ENCODE peak calls at places on chromosomes 7 and 10, in six cellular contexts. One of them, this sample, is unnamed.
A peak's percentile ranks its signal among the peaks of the same experiment; 100 is the strongest.

GRCh38 chr10:129136866-129137415 is 330.1 kb upstream of the MGMT start:
- DNase-seq in colonic mucosa: no peak
- DNase-seq in astrocyte: no peak
- DNase-seq in MM.1S: no peak
- DNase-seq in HCT116: no peak
- DNase-seq in neural progenitor cell: no peak
- DNase-seq in this sample: no peak

GRCh38 chr7:157302314-157302711 is 34.5 kb upstream of the DNAJB6 start:
- DNase-seq in MM.1S: peak; percentile 92
- DNase-seq in neural progenitor cell: no peak
- DNase-seq in colonic mucosa: peak; percentile 39
- DNase-seq in HCT116: no peak
- DNase-seq in astrocyte: peak; percentile 19
- DNase-seq in this sample: peak; percentile 45

GRCh38 chr7:52249741-52250140 is 785.7 kb upstream of the POM121L12 start:
- DNase-seq in colonic mucosa: no peak
- DNase-seq in MM.1S: no peak
- DNase-seq in astrocyte: no peak
- DNase-seq in neural progenitor cell: no peak
- DNase-seq in HCT116: no peak
- DNase-seq in this sample: no peak

GRCh38 chr10:79374312-79375191 is 27.3 kb downstream of the PPIF start:
- DNase-seq in colonic mucosa: peak; percentile 86
- DNase-seq in MM.1S: peak; percentile 69
- DNase-seq in HCT116: peak; percentile 40
- DNase-seq in neural progenitor cell: peak; percentile 85
- DNase-seq in astrocyte: peak; percentile 43
- DNase-seq in this sample: no peak

GRCh38 chr7:120114626-120115025 is 158.3 kb upstream of the KCND2 start:
- DNase-seq in neural progenitor cell: no peak
- DNase-seq in colonic mucosa: no peak
- DNase-seq in MM.1S: no peak
- DNase-seq in HCT116: no peak
- DNase-seq in astrocyte: no peak
- DNase-seq in this sample: no peak

GRCh38 chr10:88499569-88500470 is 83.3 kb downstream of the RNLS start:
- DNase-seq in MM.1S: no peak
- DNase-seq in HCT116: no peak
- DNase-seq in colonic mucosa: no peak
- DNase-seq in neural progenitor cell: no peak
- DNase-seq in astrocyte: peak; percentile 84
- DNase-seq in this sample: no peak

GRCh38 chr7:11168622-11169170 is 195.0 kb downstream of the PHF14 start:
- DNase-seq in astrocyte: no peak
- DNase-seq in colonic mucosa: no peak
- DNase-seq in MM.1S: no peak
- DNase-seq in HCT116: no peak
- DNase-seq in neural progenitor cell: no peak
- DNase-seq in this sample: no peak

GRCh38 chr7:26279405-26279804 is 12.3 kb upstream of the SNX10 start:
- DNase-seq in neural progenitor cell: no peak
- DNase-seq in MM.1S: peak; percentile 11
- DNase-seq in astrocyte: no peak
- DNase-seq in HCT116: no peak
- DNase-seq in colonic mucosa: no peak
- DNase-seq in this sample: no peak

GRCh38 chr10:90041585-90041984 is 340.2 kb downstream of the KIF20B start:
- DNase-seq in neural progenitor cell: no peak
- DNase-seq in HCT116: no peak
- DNase-seq in MM.1S: no peak
- DNase-seq in astrocyte: no peak
- DNase-seq in colonic mucosa: no peak
- DNase-seq in this sample: no peak

GRCh38 chr10:32199724-32200394 is 143.6 kb upstream of the KIF5B start:
- DNase-seq in MM.1S: no peak
- DNase-seq in astrocyte: no peak
- DNase-seq in neural progenitor cell: no peak
- DNase-seq in HCT116: no peak
- DNase-seq in colonic mucosa: no peak
- DNase-seq in this sample: no peak

GRCh38 chr7:142797799-142798377 is 27.1 kb downstream of the PRSS2 start:
- DNase-seq in MM.1S: no peak
- DNase-seq in neural progenitor cell: peak; percentile 29
- DNase-seq in HCT116: no peak
- DNase-seq in colonic mucosa: no peak
- DNase-seq in astrocyte: no peak
- DNase-seq in this sample: no peak

GRCh38 chr10:122863796-122864592 is 15.4 kb downstream of the FAM24B start:
- DNase-seq in MM.1S: no peak
- DNase-seq in colonic mucosa: no peak
- DNase-seq in astrocyte: no peak
- DNase-seq in HCT116: no peak
- DNase-seq in neural progenitor cell: no peak
- DNase-seq in this sample: no peak

GRCh38 chr7:78226059-78226658 is 427.6 kb downstream of the PHTF2 start:
- DNase-seq in astrocyte: no peak
- DNase-seq in MM.1S: no peak
- DNase-seq in neural progenitor cell: peak; percentile 81
- DNase-seq in colonic mucosa: peak; percentile 62
- DNase-seq in HCT116: peak; percentile 22
- DNase-seq in this sample: peak; percentile 6

GRCh38 chr7:79436378-79436777 is 17.1 kb downstream of the MAGI2 start:
- DNase-seq in colonic mucosa: no peak
- DNase-seq in HCT116: no peak
- DNase-seq in MM.1S: no peak
- DNase-seq in neural progenitor cell: no peak
- DNase-seq in astrocyte: no peak
- DNase-seq in this sample: no peak

GRCh38 chr10:52465202-52465601 is 151.1 kb downstream of the DKK1 start:
- DNase-seq in colonic mucosa: no peak
- DNase-seq in MM.1S: peak; percentile 47
- DNase-seq in neural progenitor cell: no peak
- DNase-seq in astrocyte: no peak
- DNase-seq in HCT116: no peak
- DNase-seq in this sample: no peak

GRCh38 chr7:35729061-35729783 is 34.3 kb upstream of the HERPUD2 start:
- DNase-seq in neural progenitor cell: no peak
- DNase-seq in colonic mucosa: no peak
- DNase-seq in MM.1S: peak; percentile 56
- DNase-seq in HCT116: no peak
- DNase-seq in astrocyte: no peak
- DNase-seq in this sample: no peak

GRCh38 chr10:66637273-66638036 is 288.4 kb upstream of the LRRTM3 start:
- DNase-seq in astrocyte: no peak
- DNase-seq in colonic mucosa: no peak
- DNase-seq in HCT116: no peak
- DNase-seq in MM.1S: no peak
- DNase-seq in neural progenitor cell: no peak
- DNase-seq in this sample: no peak

GRCh38 chr7:36971515-36972139 is 247.3 kb upstream of the AOAH start:
- DNase-seq in MM.1S: no peak
- DNase-seq in neural progenitor cell: peak; percentile 70
- DNase-seq in HCT116: no peak
- DNase-seq in colonic mucosa: no peak
- DNase-seq in astrocyte: no peak
- DNase-seq in this sample: no peak

GRCh38 chr7:29593458-29593857 is 29.8 kb downstream of the PRR15 start:
- DNase-seq in neural progenitor cell: no peak
- DNase-seq in colonic mucosa: no peak
- DNase-seq in HCT116: no peak
- DNase-seq in astrocyte: no peak
- DNase-seq in MM.1S: no peak
- DNase-seq in this sample: no peak

GRCh38 chr10:35607475-35608316 is 2.6 kb downstream of the GJD4 start:
- DNase-seq in astrocyte: peak; percentile 15
- DNase-seq in neural progenitor cell: no peak
- DNase-seq in MM.1S: no peak
- DNase-seq in HCT116: no peak
- DNase-seq in colonic mucosa: no peak
- DNase-seq in this sample: no peak
- H3K4me3 ChIP-seq in astrocyte: peak overlapping the region; percentile 40
- H3K4me3 ChIP-seq in neural progenitor cell: no peak overlapping the region
- H3K4me3 ChIP-seq in MM.1S: no peak overlapping the region
- H3K4me3 ChIP-seq in HCT116: no peak overlapping the region
- H3K4me3 ChIP-seq in colonic mucosa: peak overlapping the region; percentile 34
- H3K4me3 ChIP-seq in this sample: no peak overlapping the region

DNA sequence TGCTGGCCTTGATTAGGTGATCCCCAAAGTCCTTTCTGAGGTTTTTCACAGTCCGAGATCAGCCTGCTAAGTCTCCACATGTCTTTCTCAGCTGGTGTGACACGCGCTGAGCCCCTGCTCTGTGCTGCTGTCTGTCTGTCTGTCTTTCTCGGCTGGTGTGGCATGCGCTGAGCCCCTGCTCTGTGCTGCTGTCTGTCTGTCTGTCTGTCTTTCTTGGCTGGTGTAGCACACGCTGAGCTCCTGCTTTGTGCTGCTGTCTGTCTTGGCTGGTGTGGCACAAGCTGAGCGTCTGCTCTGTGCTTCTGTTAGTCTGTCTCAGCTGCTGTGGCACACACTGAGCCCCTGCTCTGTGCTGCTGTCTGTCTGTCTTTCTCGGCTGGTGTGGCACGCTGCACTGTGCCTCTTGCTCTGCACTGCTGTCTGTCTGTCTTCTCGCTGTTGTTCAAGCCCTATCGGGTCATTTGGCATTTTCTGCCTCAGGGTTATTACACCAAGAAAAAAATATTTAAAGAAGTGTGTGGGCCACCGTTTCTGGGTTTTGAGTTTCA is 217.3 kb upstream of the SHH start:
- DNase-seq in colonic mucosa: no peak
- DNase-seq in astrocyte: no peak
- DNase-seq in HCT116: no peak
- DNase-seq in MM.1S: no peak
- DNase-seq in neural progenitor cell: no peak
- DNase-seq in this sample: no peak
- H3K9ac ChIP-seq in colonic mucosa: no peak overlapping the region
- H3K9ac ChIP-seq in astrocyte: no peak overlapping the region
- H3K9ac ChIP-seq in HCT116: no peak overlapping the region
- H3K9ac ChIP-seq in MM.1S: no peak overlapping the region
- H3K9ac ChIP-seq in neural progenitor cell: no peak overlapping the region
- H3K9ac ChIP-seq in this sample: no peak overlapping the region

GRCh38 chr7:103348959-103349358 is 1.5 kb downstream of the PSMC2 start:
- DNase-seq in MM.1S: no peak
- DNase-seq in astrocyte: no peak
- DNase-seq in neural progenitor cell: no peak
- DNase-seq in colonic mucosa: no peak
- DNase-seq in HCT116: no peak
- DNase-seq in this sample: no peak
- H3K4me3 ChIP-seq in MM.1S: peak overlapping the region; percentile 96
- H3K4me3 ChIP-seq in astrocyte: peak overlapping the region; percentile 98
- H3K4me3 ChIP-seq in neural progenitor cell: peak overlapping the region; percentile 74
- H3K4me3 ChIP-seq in colonic mucosa: peak overlapping the region; percentile 97
- H3K4me3 ChIP-seq in HCT116: peak overlapping the region; percentile 86
- H3K4me3 ChIP-seq in this sample: peak overlapping the region; percentile 97

DNA sequence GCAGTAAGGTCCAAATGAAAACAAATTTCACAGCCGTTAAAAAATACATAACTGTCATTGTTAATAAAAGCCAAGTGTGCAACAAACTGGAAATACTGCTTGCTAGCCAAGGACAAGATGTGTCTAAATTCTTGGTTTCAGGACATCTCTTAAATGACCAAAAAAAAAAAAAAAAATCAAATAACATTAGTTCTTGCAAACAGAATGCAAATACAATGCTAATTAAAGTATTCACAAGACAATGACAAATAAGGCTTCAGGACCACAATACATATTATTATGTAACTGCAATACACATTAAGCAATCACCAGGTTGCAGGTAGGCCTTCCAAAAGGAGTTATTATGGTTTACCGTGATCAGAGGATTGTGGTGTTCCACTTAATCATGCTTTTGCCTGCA is 3.6 kb downstream of the ARHGAP21 start:
- DNase-seq in MM.1S: no peak
- DNase-seq in neural progenitor cell: no peak
- DNase-seq in colonic mucosa: no peak
- DNase-seq in astrocyte: no peak
- DNase-seq in HCT116: no peak
- DNase-seq in this sample: no peak
- H3K9ac ChIP-seq in MM.1S: no peak overlapping the region
- H3K9ac ChIP-seq in neural progenitor cell: no peak overlapping the region
- H3K9ac ChIP-seq in colonic mucosa: peak overlapping the region; percentile 94
- H3K9ac ChIP-seq in astrocyte: peak overlapping the region; percentile 94
- H3K9ac ChIP-seq in HCT116: no peak overlapping the region
- H3K9ac ChIP-seq in this sample: peak overlapping the region; percentile 47

DNA sequence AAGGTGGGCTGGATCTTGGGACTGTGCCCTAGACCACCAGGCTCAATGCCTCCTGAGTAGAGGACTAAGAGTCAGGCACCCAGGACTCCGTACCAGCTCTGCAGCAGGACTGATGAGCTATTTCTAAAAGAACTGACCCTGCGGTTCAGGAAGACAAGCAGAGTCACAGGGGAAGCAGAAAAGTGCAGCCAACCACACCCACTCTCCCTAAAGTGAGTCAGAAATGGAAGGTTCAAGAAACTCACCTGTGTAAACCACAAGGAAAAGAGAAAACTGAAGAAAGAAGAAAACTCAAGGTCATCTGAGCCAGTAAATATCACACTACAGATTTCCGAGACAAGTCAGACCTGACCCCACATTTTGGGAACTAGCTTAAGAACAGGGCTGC is 2.5 kb downstream of the PARP12 start:
- DNase-seq in colonic mucosa: no peak
- DNase-seq in MM.1S: no peak
- DNase-seq in neural progenitor cell: no peak
- DNase-seq in HCT116: no peak
- DNase-seq in astrocyte: no peak
- DNase-seq in this sample: no peak
- H3K4me3 ChIP-seq in colonic mucosa: no peak overlapping the region
- H3K4me3 ChIP-seq in MM.1S: no peak overlapping the region
- H3K4me3 ChIP-seq in neural progenitor cell: no peak overlapping the region
- H3K4me3 ChIP-seq in HCT116: peak overlapping the region; percentile 20
- H3K4me3 ChIP-seq in astrocyte: no peak overlapping the region
- H3K4me3 ChIP-seq in this sample: no peak overlapping the region

GRCh38 chr7:141550694-141551079 is 523 bp upstream of the AGK start:
- DNase-seq in colonic mucosa: peak; percentile 19
- DNase-seq in MM.1S: no peak
- DNase-seq in astrocyte: no peak
- DNase-seq in neural progenitor cell: peak; percentile 26
- DNase-seq in HCT116: no peak
- DNase-seq in this sample: no peak
- H3K9ac ChIP-seq in colonic mucosa: peak overlapping the region; percentile 58
- H3K9ac ChIP-seq in MM.1S: peak overlapping the region; percentile 89
- H3K9ac ChIP-seq in astrocyte: peak overlapping the region; percentile 92
- H3K9ac ChIP-seq in neural progenitor cell: peak overlapping the region; percentile 83
- H3K9ac ChIP-seq in HCT116: peak overlapping the region; percentile 80
- H3K9ac ChIP-seq in this sample: peak overlapping the region; percentile 86